ENCODE peak calls at places on chromosomes 13 and 19, in four cellular contexts. One of them, this sample, is unnamed.

GRCh38 chr13:106230450-106230849 is 305.0 kb downstream of the EFNB2 start:
- DNase-seq in adrenal gland: no peak
- DNase-seq in transverse colon: no peak
- DNase-seq in ovary: no peak
- DNase-seq in this sample: no peak

GRCh38 chr19:16369664-16370576 is 45.3 kb downstream of the KLF2 start:
- DNase-seq in adrenal gland: no peak
- DNase-seq in transverse colon: no peak
- DNase-seq in ovary: no peak
- DNase-seq in this sample: peak; percentile 77

GRCh38 chr13:65932587-65933239 is 1297.4 kb downstream of the PCDH9 start:
- DNase-seq in adrenal gland: no peak
- DNase-seq in transverse colon: no peak
- DNase-seq in ovary: no peak
- DNase-seq in this sample: no peak

GRCh38 chr13:27774169-27774568 is 18.1 kb upstream of the GSX1 start:
- DNase-seq in adrenal gland: no peak
- DNase-seq in transverse colon: no peak
- DNase-seq in ovary: no peak
- DNase-seq in this sample: no peak

GRCh38 chr19:16180611-16181010 is 4.6 kb upstream of the FAM32A start:
- DNase-seq in adrenal gland: no peak
- DNase-seq in transverse colon: no peak
- DNase-seq in ovary: no peak
- DNase-seq in this sample: no peak

GRCh38 chr13:94369862-94370491 is 109.5 kb downstream of the DCT start:
- DNase-seq in adrenal gland: no peak
- DNase-seq in transverse colon: peak; percentile 7
- DNase-seq in ovary: peak; percentile 41
- DNase-seq in this sample: no peak

GRCh38 chr19:3225677-3226093 is 1.2 kb downstream of the CELF5 start:
- DNase-seq in adrenal gland: no peak
- DNase-seq in transverse colon: no peak
- DNase-seq in ovary: no peak
- DNase-seq in this sample: no peak

GRCh38 chr19:50478901-50479715 is 2.5 kb upstream of the GARIN5A start:
- DNase-seq in adrenal gland: no peak
- DNase-seq in transverse colon: no peak
- DNase-seq in ovary: no peak
- DNase-seq in this sample: no peak

DNA sequence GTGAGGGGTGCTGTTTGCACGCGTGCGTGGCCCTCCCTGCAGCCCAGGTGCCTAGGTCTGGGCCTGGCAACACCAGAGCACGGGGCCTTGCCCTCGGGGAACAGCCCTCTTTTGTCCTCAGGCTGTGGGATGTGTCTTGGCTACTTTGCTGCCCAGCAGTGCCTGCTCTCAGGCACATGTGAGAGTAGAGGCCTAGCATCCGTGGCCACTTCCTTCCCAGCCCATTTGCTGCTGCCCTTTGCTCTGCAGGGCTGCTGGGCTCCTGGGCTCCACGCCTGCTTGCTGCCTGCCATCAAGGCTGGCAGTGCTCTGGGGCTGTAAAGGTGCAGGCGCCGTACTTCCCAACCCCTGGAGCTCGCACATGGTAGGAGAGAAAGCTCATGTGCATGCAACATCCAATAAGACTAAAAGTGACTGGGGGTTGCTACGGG is 46.6 kb downstream of the CAPN12 start:
- DNase-seq in adrenal gland: no peak
- DNase-seq in transverse colon: no peak
- DNase-seq in ovary: no peak
- DNase-seq in this sample: no peak
- H3K4me1 ChIP-seq in adrenal gland: peaks cover 100% of the 10 kb centered on the region
- H3K4me1 ChIP-seq in transverse colon: peaks cover 43% of the 10 kb centered on the region
- H3K4me1 ChIP-seq in ovary: peaks cover 34% of the 10 kb centered on the region
- H3K4me1 ChIP-seq in this sample: peaks cover 35% of the 10 kb centered on the region

GRCh38 chr13:20254076-20254475 is 22.0 kb upstream of the GJB6 start:
- DNase-seq in adrenal gland: no peak
- DNase-seq in transverse colon: no peak
- DNase-seq in ovary: no peak
- DNase-seq in this sample: no peak
- H3K27ac ChIP-seq in adrenal gland: no peak overlapping the region
- H3K27ac ChIP-seq in transverse colon: no peak overlapping the region
- H3K27ac ChIP-seq in ovary: no peak overlapping the region
- H3K27ac ChIP-seq in this sample: no peak overlapping the region

DNA sequence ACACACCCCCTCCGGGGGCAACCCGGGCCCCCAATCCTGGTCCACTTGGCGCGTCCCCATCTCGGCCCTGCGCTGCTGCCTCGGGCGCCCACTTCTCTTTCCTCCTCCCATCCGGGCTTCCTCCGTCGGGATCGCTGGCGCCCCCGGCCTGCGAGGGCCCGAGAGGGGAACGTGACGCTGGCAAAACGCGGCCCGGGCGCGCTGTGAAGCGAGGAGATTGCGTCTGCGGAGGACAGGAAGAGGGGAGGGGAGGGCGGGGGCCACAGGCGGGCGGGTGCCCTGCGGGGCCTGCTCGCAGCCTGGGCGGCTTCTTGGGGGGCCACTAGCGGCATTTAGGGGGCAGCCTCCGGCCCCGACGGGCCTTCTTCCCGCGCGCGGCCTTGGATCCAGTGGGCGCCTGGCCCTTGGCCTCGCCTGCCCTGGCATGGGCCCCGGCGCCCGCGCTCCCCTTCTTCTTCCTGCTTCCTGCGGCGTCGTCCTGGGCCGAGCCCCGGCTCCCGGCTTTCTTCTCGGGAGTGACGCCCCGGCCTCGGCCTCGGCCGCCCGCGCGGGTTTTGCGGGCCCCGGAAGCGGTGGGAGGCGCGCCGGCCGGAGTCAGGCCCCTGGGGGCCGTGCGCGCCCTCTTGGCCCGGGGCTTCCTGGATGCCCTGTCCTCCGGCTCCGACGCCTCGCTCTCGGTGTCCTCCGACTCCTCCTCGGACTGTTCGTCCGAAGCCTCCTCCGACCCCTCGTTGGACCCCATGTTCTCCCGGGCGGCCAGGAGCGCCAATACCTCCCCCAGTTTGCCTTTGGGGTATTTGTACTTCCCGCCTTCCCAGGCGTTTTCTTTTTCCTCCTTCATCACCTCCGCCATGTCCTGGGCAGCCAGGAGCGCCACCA is 2.2 kb downstream of the PNMA8B start:
- DNase-seq in adrenal gland: peak; percentile 62
- DNase-seq in transverse colon: peak; percentile 21
- DNase-seq in ovary: peak; percentile 66
- DNase-seq in this sample: no peak
- H3K4me3 ChIP-seq in adrenal gland: peak overlapping the region; percentile 47
- H3K4me3 ChIP-seq in transverse colon: peak overlapping the region; percentile 30
- H3K4me3 ChIP-seq in ovary: peak overlapping the region; percentile 34
- H3K4me3 ChIP-seq in this sample: peak overlapping the region; percentile 42

DNA sequence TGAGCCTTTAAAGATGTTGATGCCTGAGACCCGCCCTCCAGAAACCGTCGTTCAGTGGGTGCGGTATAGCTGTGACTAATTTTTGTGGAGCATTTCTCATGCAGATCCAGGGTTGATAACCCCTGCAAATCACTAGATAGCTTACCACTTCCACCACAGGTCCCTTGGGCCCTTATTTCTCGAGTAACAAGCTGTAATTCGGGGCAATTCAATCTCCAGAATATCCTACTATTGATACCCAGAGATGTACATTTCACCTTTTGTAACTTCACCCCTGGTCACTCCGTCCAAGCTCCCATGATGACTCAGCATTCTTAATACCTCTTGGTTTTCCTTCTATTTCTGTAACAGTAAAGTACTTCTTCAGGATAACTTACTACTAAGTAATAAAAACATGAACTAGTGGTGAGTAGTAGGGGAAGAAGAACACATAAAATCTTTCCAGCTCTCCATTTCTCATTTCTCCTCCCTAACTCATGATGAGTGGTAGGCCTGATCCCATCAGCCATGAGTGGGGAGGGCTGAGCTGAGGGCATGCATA is 71.9 kb upstream of the UBL3 start:
- DNase-seq in adrenal gland: no peak
- DNase-seq in transverse colon: no peak
- DNase-seq in ovary: no peak
- DNase-seq in this sample: no peak
- H3K4me1 ChIP-seq in adrenal gland: peaks cover 28% of the 10 kb centered on the region
- H3K4me1 ChIP-seq in transverse colon: peaks cover 40% of the 10 kb centered on the region
- H3K4me1 ChIP-seq in ovary: peaks cover 17% of the 10 kb centered on the region
- H3K4me1 ChIP-seq in this sample: no peaks in the 10 kb centered on the region

GRCh38 chr19:35897706-35898451 is 2.5 kb downstream of the NFKBID start:
- DNase-seq in adrenal gland: no peak
- DNase-seq in transverse colon: no peak
- DNase-seq in ovary: no peak
- DNase-seq in this sample: no peak
- H3K27ac ChIP-seq in adrenal gland: peak overlapping the region; percentile 87
- H3K27ac ChIP-seq in transverse colon: peak overlapping the region; percentile 97
- H3K27ac ChIP-seq in ovary: peak overlapping the region; percentile 58
- H3K27ac ChIP-seq in this sample: peak overlapping the region; percentile 99

DNA sequence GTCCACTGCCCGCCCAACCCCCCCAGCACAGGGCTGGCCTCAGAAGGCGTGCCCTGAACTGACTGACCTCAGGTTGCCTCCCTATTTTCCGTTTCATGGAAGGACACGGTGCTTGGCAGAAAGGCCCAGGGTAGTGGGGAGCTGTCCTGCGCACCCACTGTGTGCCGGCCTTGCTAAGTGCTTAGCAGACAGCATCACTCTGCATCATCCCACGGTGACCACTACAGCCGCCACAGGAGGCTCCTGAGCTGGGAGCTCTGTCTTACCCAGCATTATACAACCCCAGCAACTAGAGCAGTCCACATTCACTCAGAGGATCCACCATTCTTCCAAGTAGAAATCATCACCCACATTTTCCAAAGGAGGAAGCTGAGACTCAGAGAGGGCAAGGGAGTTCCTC is 1.8 kb downstream of the SBK2 start:
- DNase-seq in adrenal gland: no peak
- DNase-seq in transverse colon: no peak
- DNase-seq in ovary: no peak
- DNase-seq in this sample: no peak
- H3K4me3 ChIP-seq in adrenal gland: no peak overlapping the region
- H3K4me3 ChIP-seq in transverse colon: no peak overlapping the region
- H3K4me3 ChIP-seq in ovary: no peak overlapping the region
- H3K4me3 ChIP-seq in this sample: no peak overlapping the region

DNA sequence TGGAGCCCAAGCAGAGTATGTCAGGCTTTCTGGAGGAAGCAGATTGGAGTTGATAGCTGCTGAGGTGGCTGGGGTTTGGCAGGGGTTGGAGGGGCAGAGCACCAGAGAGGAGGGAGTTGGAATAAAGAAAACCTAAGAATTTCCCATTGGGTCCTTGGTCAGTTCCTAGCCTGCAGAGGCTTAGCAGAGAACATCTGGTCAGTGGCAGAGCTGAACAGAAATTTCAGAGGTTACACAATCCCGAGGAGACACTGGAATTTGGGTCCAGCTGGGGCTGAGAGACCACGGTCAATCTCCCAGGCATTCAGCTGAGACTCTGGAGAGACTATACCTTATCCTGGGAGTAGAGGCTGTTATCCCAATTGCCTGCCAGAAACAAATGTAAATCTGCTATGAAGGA is 84.4 kb downstream of the DPY19L3 start:
- DNase-seq in adrenal gland: no peak
- DNase-seq in transverse colon: no peak
- DNase-seq in ovary: no peak
- DNase-seq in this sample: no peak
- H3K4me1 ChIP-seq in adrenal gland: peaks cover 10% of the 10 kb centered on the region
- H3K4me1 ChIP-seq in transverse colon: no peaks in the 10 kb centered on the region
- H3K4me1 ChIP-seq in ovary: no peaks in the 10 kb centered on the region
- H3K4me1 ChIP-seq in this sample: no peaks in the 10 kb centered on the region

GRCh38 chr13:113151745-113152707 is 6.4 kb upstream of the PROZ start:
- DNase-seq in adrenal gland: no peak
- DNase-seq in transverse colon: no peak
- DNase-seq in ovary: peak; percentile 46
- DNase-seq in this sample: no peak
- H3K27ac ChIP-seq in adrenal gland: peak overlapping the region; percentile 92
- H3K27ac ChIP-seq in transverse colon: no peak overlapping the region
- H3K27ac ChIP-seq in ovary: no peak overlapping the region
- H3K27ac ChIP-seq in this sample: no peak overlapping the region

DNA sequence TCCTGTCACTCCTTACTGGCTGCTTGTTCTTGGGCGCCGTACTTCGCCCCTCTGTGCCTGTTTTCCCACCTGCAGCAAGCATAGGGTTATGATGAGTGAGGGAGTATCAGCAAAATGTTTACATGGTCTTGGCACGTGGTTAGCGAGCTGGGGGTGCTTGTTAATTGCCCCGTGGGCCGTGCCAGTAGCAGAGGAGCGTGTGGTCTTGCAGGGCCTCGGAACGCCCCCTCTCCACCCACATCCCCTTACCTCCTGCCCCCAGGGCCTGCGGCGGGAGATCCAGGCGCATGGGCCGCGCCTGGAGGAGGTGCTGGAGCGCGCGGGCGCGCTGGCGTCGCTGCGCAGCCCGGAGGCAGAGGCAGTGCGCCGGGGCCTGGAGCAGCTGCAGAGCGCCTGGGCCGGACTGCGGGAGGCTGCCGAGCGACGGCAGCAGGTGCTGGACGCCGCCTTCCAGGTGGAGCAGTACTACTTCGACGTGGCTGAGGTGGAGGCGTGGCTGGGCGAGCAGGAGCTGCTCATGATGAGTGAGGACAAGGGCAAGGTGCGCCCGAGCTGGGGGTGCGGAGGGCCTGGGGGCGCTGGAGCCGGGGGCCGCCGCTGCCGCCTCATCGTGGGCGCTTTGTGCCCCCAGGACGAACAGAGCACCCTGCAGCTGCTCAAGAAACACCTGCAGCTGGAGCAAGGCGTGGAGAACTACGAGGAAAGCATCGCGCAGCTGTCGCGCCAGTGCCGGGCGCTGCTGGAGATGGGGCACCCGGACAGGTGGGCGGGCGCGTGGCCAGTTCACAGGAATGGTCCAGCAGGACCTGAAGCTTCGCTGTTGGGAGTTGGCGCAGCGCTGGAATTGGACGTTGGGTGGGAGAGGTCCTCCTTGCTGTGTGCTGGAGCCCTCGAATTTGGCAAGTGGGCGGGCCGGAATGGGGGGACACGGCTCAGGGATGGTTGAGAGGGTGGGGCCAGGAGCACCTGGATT is 22.5 kb upstream of the SHKBP1 start:
- DNase-seq in adrenal gland: no peak
- DNase-seq in transverse colon: no peak
- DNase-seq in ovary: no peak
- DNase-seq in this sample: no peak
- H3K4me3 ChIP-seq in adrenal gland: no peak overlapping the region
- H3K4me3 ChIP-seq in transverse colon: no peak overlapping the region
- H3K4me3 ChIP-seq in ovary: no peak overlapping the region
- H3K4me3 ChIP-seq in this sample: no peak overlapping the region